ENCODE peak calls at places on chromosomes 7 and 10, in nine cellular contexts. X, L, C, G, O, T, Q, F and E are unnamed samples. For H3K4me1, the result is how much of the 10 kb centered on the place peaks cover.

GRCh38 chr10:35412900-35413491 is 76.7 kb downstream of the CCNY start:
- DNase-seq in X (no peak), L (no peak), C (no peak), G (no peak), O (no peak), T (no peak), Q (peak), F (no peak), E (no peak)

GRCh38 chr7:92955081-92955480 is 118.7 kb upstream of the CDK6 start:
- DNase-seq in X (no peak), L (no peak), C (no peak), G (no peak), O (no peak), T (no peak), Q (no peak), F (no peak), E (no peak)

GRCh38 chr7:100825215-100825671 is 2.1 kb downstream of the EPHB4 start:
- DNase-seq in X (no peak), L (peak), C (peak), G (no peak), O (peak), T (peak), Q (no peak), F (no peak), E (no peak)

GRCh38 chr7:106111671-106112117 is 418 bp downstream of the SYPL1 start:
- DNase-seq in X (peak), L (peak), C (peak), G (peak), O (peak), T (peak), Q (peak), F (peak), E (no peak)

GRCh38 chr7:2512179-2512644 is 7.4 kb upstream of the LFNG start:
- DNase-seq in X (no peak), L (no peak), C (no peak), G (no peak), O (no peak), T (no peak), Q (no peak), F (no peak), E (no peak)

GRCh38 chr10:121900443-121901174 is 27.2 kb downstream of the ATE1 start:
- DNase-seq in X (no peak), L (no peak), C (peak), G (no peak), O (no peak), T (no peak), Q (peak), F (no peak), E (no peak)

GRCh38 chr7:15376601-15377000 is 185.2 kb downstream of the AGMO start:
- DNase-seq in X (no peak), L (no peak), C (no peak), G (no peak), O (no peak), T (no peak), Q (no peak), F (no peak), E (no peak)

GRCh38 chr10:109978481-109978880 is 29.3 kb upstream of the ADD3 start:
- DNase-seq in X (peak), L (no peak), C (peak), G (no peak), O (no peak), T (peak), Q (peak), F (peak), E (no peak)

GRCh38 chr7:134896073-134896472 is 90.2 kb upstream of the AGBL3 start:
- DNase-seq in X (no peak), L (no peak), C (no peak), G (no peak), O (no peak), T (no peak), Q (no peak), F (no peak), E (no peak)

GRCh38 chr10:114384181-114384580 is 20.1 kb downstream of the AFAP1L2 start:
- DNase-seq in X (no peak), L (no peak), C (no peak), G (no peak), O (no peak), T (no peak), Q (no peak), F (no peak), E (no peak)

GRCh38 chr7:25431956-25432355 is 203.7 kb upstream of the NPVF start:
- DNase-seq in X (no peak), L (no peak), C (no peak), G (no peak), O (no peak), T (no peak), Q (peak), F (no peak), E (no peak)

GRCh38 chr7:25432807-25433206 is 204.5 kb upstream of the NPVF start:
- DNase-seq in X (no peak), L (no peak), C (no peak), G (no peak), O (no peak), T (no peak), Q (no peak), F (no peak), E (no peak)

GRCh38 chr7:25436413-25436812 is 208.1 kb upstream of the NPVF start:
- DNase-seq in X (no peak), L (no peak), C (no peak), G (no peak), O (no peak), T (no peak), Q (no peak), F (no peak), E (no peak)

DNA sequence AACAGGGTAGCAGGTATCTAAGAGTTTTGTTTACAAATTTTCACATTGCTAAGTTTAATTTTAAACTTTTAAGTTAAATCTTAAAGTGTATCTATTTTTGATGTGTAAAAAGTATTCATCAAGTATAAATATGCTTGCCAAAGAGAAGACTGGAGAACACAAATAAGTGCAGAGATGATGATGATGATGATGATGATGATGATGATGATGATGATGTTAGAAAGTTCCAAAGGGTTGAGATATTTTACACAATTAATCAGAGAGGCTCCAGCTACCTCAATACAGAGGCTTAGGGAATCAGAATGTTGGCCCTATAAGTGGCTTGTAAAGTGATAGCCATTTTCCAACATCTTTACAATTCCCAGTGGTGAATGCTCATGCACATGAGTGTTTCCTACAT is 209.0 kb upstream of the NPVF start:
- DNase-seq in X (no peak), L (no peak), C (no peak), G (no peak), O (no peak), T (no peak), Q (no peak), F (no peak), E (no peak)
- TF ChIP-seq CTCF in X (no peak), L (no peak), C (no peak), G (no peak), O (no peak), T (no peak), Q (no peak), F (no peak), E (no peak)

GRCh38 chr7:7585241-7585928 is 18.7 kb downstream of the MIOS start:
- DNase-seq in X (no peak), L (no peak), C (no peak), G (no peak), O (no peak), T (no peak), Q (no peak), F (no peak), E (no peak)

GRCh38 chr7:7583731-7584130 is 17.0 kb downstream of the MIOS start:
- DNase-seq in X (no peak), L (no peak), C (no peak), G (no peak), O (no peak), T (no peak), Q (no peak), F (no peak), E (no peak)

GRCh38 chr7:7577888-7578287 is 11.2 kb downstream of the MIOS start:
- DNase-seq in X (no peak), L (no peak), C (no peak), G (no peak), O (no peak), T (no peak), Q (no peak), F (no peak), E (no peak)

GRCh38 chr7:7579638-7580037 is 13.0 kb downstream of the MIOS start:
- DNase-seq in X (no peak), L (no peak), C (no peak), G (no peak), O (no peak), T (no peak), Q (no peak), F (no peak), E (no peak)

DNA sequence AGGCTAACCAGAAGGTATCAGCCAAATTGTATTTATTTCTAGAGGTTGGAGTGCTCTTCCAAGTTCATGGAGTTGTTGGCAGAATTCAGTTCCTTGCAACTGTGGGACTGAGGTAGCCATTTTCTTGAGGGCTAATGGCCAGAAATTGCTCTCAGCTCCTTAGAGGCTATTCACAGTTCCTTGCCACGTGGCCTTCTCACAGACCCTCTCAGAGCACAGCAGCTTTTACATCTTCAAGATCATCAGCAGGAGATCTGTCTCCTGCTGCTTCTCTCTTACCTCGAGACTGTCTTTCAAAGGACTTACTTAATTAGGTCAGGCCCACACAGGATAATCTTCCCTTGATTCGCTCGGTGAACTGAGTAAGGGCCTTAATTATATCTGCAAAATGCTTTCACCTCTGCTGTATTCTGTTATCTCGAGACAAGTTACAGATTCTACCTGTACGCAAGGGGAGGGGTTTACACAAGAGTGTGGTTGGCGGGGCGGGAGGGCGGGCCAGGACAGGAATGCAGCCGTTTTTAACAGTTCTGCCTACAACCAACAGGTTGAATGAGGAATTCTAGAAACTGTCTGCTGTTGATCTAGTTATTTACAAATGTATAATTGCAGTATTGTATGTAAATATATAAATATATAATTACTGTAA is 15.0 kb downstream of the MIOS start:
- DNase-seq in X (no peak), L (no peak), C (no peak), G (no peak), O (no peak), T (no peak), Q (no peak), F (no peak), E (no peak)
- H3K27ac ChIP-seq in X (no peak), L (no peak), C (no peak), G (no peak), O (no peak), T (no peak), Q (no peak), F (no peak), E (no peak)

DNA sequence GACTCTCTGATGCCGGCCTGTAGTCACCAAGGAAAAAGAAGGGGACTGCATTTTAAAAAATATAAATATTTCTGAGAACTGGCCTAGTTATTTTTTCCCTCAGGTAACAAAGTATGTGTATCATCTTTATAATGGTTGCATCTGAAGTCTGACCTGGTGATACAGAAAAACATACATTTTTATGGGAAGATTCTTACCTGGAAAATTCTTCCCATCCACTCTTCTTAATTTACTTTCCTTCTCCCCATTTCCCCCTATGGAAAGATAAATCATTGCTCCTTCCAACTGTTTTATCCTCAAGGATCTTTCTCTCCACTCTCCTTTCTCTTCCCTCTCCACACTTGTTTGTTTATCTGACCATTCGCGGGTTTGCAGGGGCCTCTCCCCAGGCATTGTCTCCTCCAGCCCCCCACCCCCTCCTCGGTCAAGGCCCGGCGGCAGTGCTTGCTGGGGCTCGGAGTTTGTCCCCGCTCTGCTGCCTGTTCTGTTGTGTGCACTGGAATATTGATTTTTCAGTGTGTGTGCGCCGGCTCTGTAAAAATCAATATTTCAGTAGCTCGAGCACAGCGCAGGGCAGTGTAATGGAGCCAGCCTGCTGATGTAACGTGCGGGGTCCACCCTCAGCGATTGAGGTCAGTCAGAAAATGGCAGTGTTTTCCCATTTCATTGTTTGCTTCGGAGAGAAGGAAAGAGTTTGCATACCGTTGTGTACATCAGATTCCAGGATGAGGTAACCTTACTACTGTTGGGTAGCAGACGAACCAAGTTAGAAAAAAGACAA is 199.5 kb upstream of the NFE2L3 start:
- DNase-seq in X (no peak), L (peak), C (no peak), G (no peak), O (no peak), T (no peak), Q (no peak), F (no peak), E (no peak)
- H3K4me1 ChIP-seq in X (under half), L (under half), C (under half), G (under half), O (under half), T (under half), Q (under half), F (under half), E (under half)

GRCh38 chr10:86360657-86361056 is 5.9 kb downstream of the GRID1 start:
- DNase-seq in X (no peak), L (no peak), C (no peak), G (no peak), O (no peak), T (no peak), Q (no peak), F (no peak), E (no peak)

GRCh38 chr10:86362129-86362527 is 4.5 kb downstream of the GRID1 start:
- DNase-seq in X (no peak), L (no peak), C (no peak), G (no peak), O (no peak), T (no peak), Q (no peak), F (no peak), E (no peak)

GRCh38 chr10:86359933-86360332 is 6.7 kb downstream of the GRID1 start:
- DNase-seq in X (no peak), L (no peak), C (no peak), G (no peak), O (no peak), T (no peak), Q (no peak), F (no peak), E (no peak)

GRCh38 chr10:86362566-86363183 is 3.9 kb downstream of the GRID1 start:
- DNase-seq in X (no peak), L (peak), C (no peak), G (peak), O (no peak), T (no peak), Q (peak), F (no peak), E (peak)

DNA sequence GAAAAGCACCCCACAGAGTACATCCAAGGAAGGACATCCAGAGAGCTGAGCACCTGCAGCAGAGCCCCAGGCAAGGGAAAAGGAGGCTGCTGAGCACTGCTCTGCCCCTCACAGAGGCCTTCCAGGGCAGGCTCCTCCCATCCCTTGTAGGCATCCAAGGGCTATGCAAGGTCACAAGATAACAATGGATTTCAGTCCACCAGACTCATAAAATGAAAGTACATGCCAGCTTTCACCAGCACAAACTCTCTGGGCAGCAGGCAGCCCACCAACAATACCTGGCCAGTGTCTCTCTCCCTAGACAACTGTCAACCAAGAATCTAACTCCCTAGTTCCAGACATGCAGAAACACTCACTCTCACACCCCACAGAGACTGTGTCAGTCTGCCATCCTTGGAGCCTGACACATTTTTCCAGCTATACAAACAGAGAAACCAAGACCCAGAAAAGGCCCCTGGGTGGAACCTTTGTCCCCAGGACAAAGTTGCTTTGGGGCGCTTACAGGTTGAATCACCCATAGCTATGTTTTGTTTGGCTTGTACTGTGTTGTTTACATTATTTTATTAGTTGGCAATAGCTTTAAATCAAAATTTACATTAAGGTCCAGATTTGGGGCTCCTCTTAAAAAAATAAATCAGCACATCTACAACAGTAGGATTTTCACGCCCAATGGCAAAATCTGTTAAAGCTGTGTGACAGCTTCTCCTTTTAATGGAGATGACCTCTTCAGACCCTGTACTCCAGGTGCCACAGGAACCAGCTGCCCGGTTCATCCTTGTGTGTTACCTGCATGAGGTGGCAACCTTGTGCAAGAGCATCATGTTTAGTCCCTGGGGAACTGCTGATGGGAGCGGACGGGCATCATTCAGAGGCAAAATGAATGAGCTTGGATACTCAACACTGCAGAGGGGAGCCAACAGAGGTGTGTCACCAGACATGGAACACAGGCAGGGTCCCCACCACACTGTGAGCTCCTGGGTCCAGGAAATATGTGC is 5.2 kb downstream of the GRID1 start:
- DNase-seq in X (no peak), L (no peak), C (peak), G (peak), O (no peak), T (peak), Q (no peak), F (no peak), E (peak)
- TF ChIP-seq CTCF in X (no peak), L (no peak), C (no peak), G (no peak), O (no peak), T (no peak), Q (no peak), F (no peak), E (no peak)

DNA sequence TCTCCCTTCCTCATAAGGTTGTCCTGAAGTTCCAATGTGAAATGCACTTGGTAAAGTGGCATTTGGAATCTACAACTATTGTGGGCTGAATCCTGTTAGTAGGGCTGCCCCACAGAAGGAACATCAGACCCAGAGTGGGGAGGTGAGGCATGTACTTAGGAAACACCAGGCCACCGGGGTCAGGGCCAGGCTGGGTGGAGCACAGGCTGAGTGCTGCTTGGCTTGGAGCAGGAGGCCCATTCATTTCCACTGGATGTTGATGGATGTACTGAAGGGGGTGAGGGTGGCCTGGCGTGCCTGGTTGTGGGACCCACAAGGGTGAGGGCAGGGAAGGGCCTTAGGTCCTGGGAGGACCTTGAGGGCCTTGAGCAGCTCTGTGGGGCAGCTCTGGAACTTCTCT is 30.8 kb downstream of the PALD1 start:
- DNase-seq in X (no peak), L (no peak), C (no peak), G (no peak), O (peak), T (peak), Q (peak), F (no peak), E (no peak)
- H3K27ac ChIP-seq in X (peak), L (peak), C (peak), G (no peak), O (peak), T (no peak), Q (peak), F (peak), E (no peak)

GRCh38 chr10:125060851-125061556 is 99.4 kb downstream of the CTBP2 start:
- DNase-seq in X (peak), L (peak), C (peak), G (peak), O (peak), T (peak), Q (peak), F (peak), E (no peak)
- H3K4me1 ChIP-seq in X (half or more), L (under half), C (under half), G (half or more), O (half or more), T (half or more), Q (half or more), F (half or more), E (half or more)

GRCh38 chr7:16657656-16658279 is 11.8 kb downstream of the BZW2 start:
- DNase-seq in X (no peak), L (no peak), C (peak), G (no peak), O (peak), T (peak), Q (no peak), F (peak), E (no peak)
- TF ChIP-seq CTCF in X (no peak), L (no peak), C (peak), G (no peak), O (no peak), T (no peak), Q (no peak), F (peak), E (no peak)

GRCh38 chr7:139681463-139681755 is 96.4 kb downstream of the HIPK2 start:
- DNase-seq in X (no peak), L (no peak), C (no peak), G (no peak), O (no peak), T (no peak), Q (no peak), F (no peak), E (no peak)
- H3K27ac ChIP-seq in X (peak), L (no peak), C (peak), G (peak), O (peak), T (no peak), Q (peak), F (peak), E (peak)

GRCh38 chr7:80779456-80779855 is 139.4 kb downstream of the SEMA3C start:
- DNase-seq in X (no peak), L (no peak), C (no peak), G (no peak), O (no peak), T (no peak), Q (no peak), F (no peak), E (no peak)
- H3K4me1 ChIP-seq in X (under half), L (under half), C (under half), G (under half), O (under half), T (under half), Q (under half), F (half or more), E (half or more)

GRCh38 chr10:63698815-63699205 is 177.6 kb downstream of the REEP3 start:
- DNase-seq in X (no peak), L (no peak), C (no peak), G (no peak), O (no peak), T (no peak), Q (no peak), F (no peak), E (no peak)
- TF ChIP-seq CTCF in X (no peak), L (no peak), C (peak), G (no peak), O (no peak), T (no peak), Q (no peak), F (no peak), E (no peak)